ENCODE peak calls at places on chromosomes 7 and 10, in eight cellular contexts. Y is tibial artery, M is tibial nerve, J is colonic mucosa, N is PC-9, O is upper lobe of right lung, Q is adrenal gland, H is neural progenitor cell. U is an unnamed sample.

GRCh38 chr10:125606406-125606805 is 76.6 kb downstream of the TEX36 start:
- DNase-seq in N (no peak), Q (no peak), H (no peak), J (no peak), O (no peak), M (no peak), Y (no peak), U (no peak)

GRCh38 chr10:13608246-13608853 is 21.6 kb downstream of the PRPF18 start:
- DNase-seq in N (no peak), O (no peak), Q (no peak), J (no peak), H (no peak), M (no peak), Y (no peak), U (no peak)

GRCh38 chr10:122170802-122171201 is 100.3 kb upstream of the BTBD16 start:
- DNase-seq in Y (no peak), H (peak; percentile 80), N (no peak), O (no peak), J (no peak), Q (no peak), M (no peak), U (no peak)

GRCh38 chr10:48890904-48891839 is 48.5 kb downstream of the LRRC18 start:
- DNase-seq in O (no peak), H (peak; percentile 31), M (no peak), J (no peak), Y (no peak), N (no peak), Q (no peak), U (no peak)

GRCh38 chr7:55690-56248 is 136.6 kb upstream of the FAM20C start:
- DNase-seq in O (peak; percentile 28), J (no peak), N (peak; percentile 35), Y (no peak), M (no peak), Q (no peak), H (no peak), U (peak; percentile 58)

GRCh38 chr10:132929953-132930640 is 12.3 kb downstream of the CFAP46 start:
- DNase-seq in O (peak; percentile 69), Q (no peak), N (no peak), J (no peak), M (no peak), Y (no peak), H (no peak), U (peak; percentile 23)

GRCh38 chr7:28123752-28124151 is 56.8 kb downstream of the JAZF1 start:
- DNase-seq in H (no peak), O (no peak), J (no peak), Q (no peak), M (no peak), N (no peak), Y (no peak), U (no peak)

GRCh38 chr10:554182-554848 is 135.2 kb downstream of the DIP2C start:
- DNase-seq in Y (no peak), M (no peak), O (no peak), J (no peak), Q (no peak), N (no peak), H (no peak), U (peak; percentile 88)

GRCh38 chr10:50585921-50586739 is 37.6 kb downstream of the SGMS1 start:
- DNase-seq in M (no peak), O (no peak), J (no peak), N (peak; percentile 78), Y (no peak), Q (peak; percentile 40), H (no peak), U (peak; percentile 68)

GRCh38 chr7:86708334-86708733 is 64.6 kb downstream of the GRM3 start:
- DNase-seq in Y (no peak), Q (no peak), N (no peak), M (no peak), O (no peak), H (peak; percentile 56), J (no peak), U (no peak)

GRCh38 chr7:44735403-44736165 is 13.1 kb upstream of the ZMIZ2 start:
- DNase-seq in H (no peak), O (no peak), J (no peak), Q (no peak), Y (no peak), M (no peak), N (peak; percentile 99), U (peak; percentile 76)

DNA sequence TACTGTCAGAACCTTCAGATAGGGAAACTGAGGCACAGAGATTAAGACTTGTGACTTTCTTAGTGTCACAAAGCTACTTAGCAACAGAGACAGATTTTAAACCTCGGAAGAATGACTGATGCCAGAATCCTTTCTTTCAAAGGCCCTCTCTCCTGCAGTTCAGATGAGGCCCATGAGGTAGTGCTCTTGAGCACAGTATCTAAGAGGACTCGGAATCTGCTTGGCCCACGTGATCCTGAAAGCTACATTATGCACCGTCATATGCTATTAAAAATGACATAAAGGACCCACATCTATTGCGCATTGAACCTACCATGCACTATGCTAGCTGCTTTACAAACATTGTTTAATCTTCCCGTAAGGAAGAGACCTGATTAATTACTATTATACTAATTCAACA is 355.9 kb downstream of the SFMBT2 start:
- DNase-seq in H (peak; percentile 48), Q (no peak), J (no peak), M (no peak), N (no peak), Y (no peak), O (no peak), U (no peak)
- TF ChIP-seq CTCF in H (peak; percentile 49), Q (peak; percentile 35), J (no peak), M (no peak), N (no peak), Y (no peak), O (peak; percentile 6), U (no peak)

DNA sequence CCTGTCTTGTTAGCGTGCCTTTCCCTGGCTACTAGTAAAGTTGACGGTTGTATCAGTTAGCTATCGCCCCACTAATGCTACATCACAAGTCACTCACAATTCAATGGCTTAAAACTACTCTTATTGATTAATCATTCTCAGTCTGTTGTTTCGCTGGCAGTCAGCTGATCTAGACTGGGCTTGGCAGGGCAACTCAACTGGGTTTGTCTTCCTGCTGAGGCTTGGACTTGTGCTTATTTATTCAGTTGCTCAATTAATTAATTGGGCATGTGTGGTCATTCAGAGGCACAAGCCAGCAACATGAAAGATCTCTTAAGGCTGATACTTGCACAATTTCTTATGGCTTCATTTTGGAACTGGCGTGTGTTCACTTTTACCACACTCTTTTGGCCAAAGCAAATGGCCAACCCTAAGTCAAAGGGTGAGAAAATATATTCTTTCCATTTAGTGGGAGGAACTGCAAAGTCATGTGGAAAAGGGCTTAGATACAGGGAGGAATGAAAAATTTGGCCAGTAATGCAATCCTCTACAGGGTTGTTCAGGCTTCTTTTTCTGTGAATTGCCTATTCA is 333.5 kb downstream of the GPR37 start:
- DNase-seq in N (no peak), Y (no peak), Q (no peak), M (no peak), J (no peak), O (no peak), H (no peak), U (no peak)
- H3K9me3 ChIP-seq in N (no peaks in the 10 kb centered on the region), Y (no peaks in the 10 kb centered on the region), Q (no peaks in the 10 kb centered on the region), M (no peaks in the 10 kb centered on the region), J (no peaks in the 10 kb centered on the region), O (no peaks in the 10 kb centered on the region), H (no peaks in the 10 kb centered on the region), U (peaks cover 3% of the 10 kb centered on the region)

GRCh38 chr7:152131981-152132494 is 106.6 kb downstream of the GALNT11 start:
- DNase-seq in Y (no peak), O (no peak), J (no peak), M (no peak), H (no peak), N (no peak), Q (no peak), U (no peak)
- H3K36me3 ChIP-seq in Y (peaks cover 40% of the 10 kb centered on the region), O (peaks cover 44% of the 10 kb centered on the region), J (peaks cover 5% of the 10 kb centered on the region), M (no peaks in the 10 kb centered on the region), H (no peaks in the 10 kb centered on the region), N (peaks cover 5% of the 10 kb centered on the region), Q (no peaks in the 10 kb centered on the region), U (peaks cover 41% of the 10 kb centered on the region)

GRCh38 chr7:2151801-2152612 is 80.7 kb downstream of the MAD1L1 start:
- DNase-seq in J (no peak), H (no peak), O (no peak), M (no peak), N (no peak), Q (no peak), Y (no peak), U (no peak)

GRCh38 chr7:2156756-2157472 is 75.8 kb downstream of the MAD1L1 start:
- DNase-seq in N (no peak), H (no peak), J (no peak), M (no peak), O (no peak), Y (peak; percentile 32), Q (no peak), U (peak; percentile 85)

GRCh38 chr7:2152646-2153045 is 80.1 kb downstream of the MAD1L1 start:
- DNase-seq in Y (no peak), H (no peak), Q (no peak), M (no peak), N (no peak), O (no peak), J (no peak), U (no peak)

GRCh38 chr7:2154831-2155230 is 77.9 kb downstream of the MAD1L1 start:
- DNase-seq in Y (no peak), J (no peak), M (no peak), O (no peak), Q (no peak), H (no peak), N (no peak), U (peak; percentile 63)

GRCh38 chr7:2154121-2154520 is 78.6 kb downstream of the MAD1L1 start:
- DNase-seq in J (no peak), Q (no peak), N (no peak), H (no peak), O (no peak), Y (no peak), M (no peak), U (peak; percentile 87)
- TF ChIP-seq CTCF in J (no peak), Q (no peak), N (no peak), H (no peak), O (no peak), Y (no peak), M (no peak), U (no peak)

DNA sequence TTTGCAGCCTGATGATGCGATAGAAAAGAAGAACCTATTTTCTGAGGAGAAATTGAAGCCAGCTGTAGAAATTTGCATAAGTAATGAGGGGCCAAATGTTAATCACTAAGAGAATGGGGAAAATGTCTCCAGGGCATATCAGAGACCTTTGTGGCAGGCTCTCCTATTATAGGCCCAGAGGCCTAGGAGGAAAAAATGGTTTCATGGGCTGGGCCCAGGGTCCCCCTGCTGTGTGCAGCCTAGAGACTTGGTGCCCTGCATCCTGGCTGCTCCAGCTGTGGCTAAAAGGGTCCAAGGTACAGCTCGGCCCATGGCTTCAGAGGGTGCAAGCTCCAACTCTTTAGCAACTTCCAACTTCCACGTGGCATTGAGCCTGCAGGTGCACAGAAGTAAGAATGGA is 123.4 kb downstream of the STK31 start:
- DNase-seq in Q (no peak), J (no peak), H (no peak), N (no peak), Y (no peak), O (no peak), M (no peak), U (no peak)
- H3K9me3 ChIP-seq in Q (no peaks in the 10 kb centered on the region), J (no peaks in the 10 kb centered on the region), H (peaks cover 4% of the 10 kb centered on the region), N (peaks cover 15% of the 10 kb centered on the region), Y (no peaks in the 10 kb centered on the region), O (peaks cover 7% of the 10 kb centered on the region), M (no peaks in the 10 kb centered on the region), U (no peaks in the 10 kb centered on the region)

GRCh38 chr10:63553473-63553872 is 32.3 kb downstream of the REEP3 start:
- DNase-seq in O (no peak), N (no peak), Q (no peak), M (no peak), J (no peak), H (no peak), Y (no peak), U (no peak)
- H3K36me3 ChIP-seq in O (no peaks in the 10 kb centered on the region), N (peaks cover 5% of the 10 kb centered on the region), Q (no peaks in the 10 kb centered on the region), M (no peaks in the 10 kb centered on the region), J (no peaks in the 10 kb centered on the region), H (no peaks in the 10 kb centered on the region), Y (no peaks in the 10 kb centered on the region), U (no peaks in the 10 kb centered on the region)

GRCh38 chr7:111992601-111993000 is 213.6 kb downstream of the DOCK4 start:
- DNase-seq in H (no peak), Y (no peak), M (no peak), O (no peak), J (no peak), Q (no peak), N (no peak), U (peak; percentile 42)
- TF ChIP-seq CTCF in H (no peak), Y (no peak), M (no peak), O (no peak), J (no peak), Q (no peak), N (no peak), U (no peak)